ENCODE peak calls at places on chromosome 10, in eight cellular contexts. M is hepatocyte; G is CD4-positive, CD25-positive, alpha-beta regulatory T cell; J is OCI-LY7; X is neuronal stem cell; O is left lung; C is mesenchymal stem cell; F is PC-3. V is an unnamed sample.

GRCh38 chr10:107733731-107734130 is 569.2 kb upstream of the SORCS1 start:
- DNase-seq in G (no peak), J (no peak), O (no peak), X (no peak), C (no peak), M (no peak), F (no peak), V (no peak)

GRCh38 chr10:69344591-69345244 is 66.4 kb downstream of the HK1 start:
- DNase-seq in X (no peak), O (no peak), G (no peak), F (no peak), C (no peak), J (peak; percentile 73), M (no peak), V (peak; percentile 53)

GRCh38 chr10:53957401-53957800 is 843.6 kb downstream of the PCDH15 start:
- DNase-seq in F (no peak), G (no peak), C (peak; percentile 28), O (no peak), M (no peak), J (no peak), X (no peak), V (no peak)

GRCh38 chr10:84341538-84341856 is 13.1 kb downstream of the CCSER2 start:
- DNase-seq in M (no peak), X (no peak), C (no peak), O (no peak), G (no peak), F (no peak), J (no peak), V (no peak)

GRCh38 chr10:26172126-26172525 is 44.4 kb upstream of the GAD2 start:
- DNase-seq in C (no peak), O (no peak), M (no peak), X (no peak), G (no peak), J (no peak), F (no peak), V (no peak)

GRCh38 chr10:14658331-14659122 is 116.2 kb downstream of the FAM107B start:
- DNase-seq in J (peak; percentile 50), G (no peak), F (peak; percentile 84), M (no peak), X (no peak), O (no peak), C (peak; percentile 96), V (peak; percentile 47)

GRCh38 chr10:35375091-35375765 is 38.9 kb downstream of the CCNY start:
- DNase-seq in M (no peak), O (no peak), J (no peak), F (peak; percentile 38), X (no peak), G (no peak), C (no peak), V (no peak)

GRCh38 chr10:77192402-77192801 is 445.2 kb downstream of the KCNMA1 start:
- DNase-seq in O (no peak), F (peak; percentile 88), X (no peak), J (no peak), G (no peak), M (no peak), C (no peak), V (no peak)

GRCh38 chr10:96122824-96123223 is 7.3 kb upstream of the ZNF518A start:
- DNase-seq in C (no peak), G (no peak), X (no peak), F (no peak), O (no peak), J (no peak), M (no peak), V (no peak)

GRCh38 chr10:96910488-96911395 is 78.6 kb downstream of the LCOR start:
- DNase-seq in X (peak; percentile 26), M (peak; percentile 43), F (peak; percentile 63), C (peak; percentile 34), O (no peak), J (peak; percentile 62), G (no peak), V (peak; percentile 71)

GRCh38 chr10:125084191-125085186 is 75.9 kb downstream of the CTBP2 start:
- DNase-seq in C (peak; percentile 94), J (no peak), X (no peak), M (peak; percentile 64), O (no peak), G (no peak), F (peak; percentile 87), V (peak; percentile 97)
- H3K4me1 ChIP-seq in C (peaks cover 40% of the 10 kb centered on the region), J (no peaks in the 10 kb centered on the region), X (peaks cover 8% of the 10 kb centered on the region), M (peaks cover 11% of the 10 kb centered on the region), O (peaks cover 5% of the 10 kb centered on the region), G (no peaks in the 10 kb centered on the region), F (peaks cover 28% of the 10 kb centered on the region), V (peaks cover 29% of the 10 kb centered on the region)

GRCh38 chr10:88974446-88975376 is 15.9 kb upstream of the FAS start:
- DNase-seq in M (no peak), C (peak; percentile 57), F (peak; percentile 27), J (peak; percentile 41), G (no peak), X (no peak), O (no peak), V (no peak)

GRCh38 chr10:88978463-88978862 is 12.1 kb upstream of the FAS start:
- DNase-seq in O (no peak), J (no peak), X (no peak), F (no peak), M (no peak), C (no peak), G (no peak), V (no peak)

GRCh38 chr10:88975377-88975720 is 15.2 kb upstream of the FAS start:
- DNase-seq in J (no peak), X (no peak), O (no peak), F (peak; percentile 11), M (no peak), C (no peak), G (no peak), V (no peak)

GRCh38 chr10:88971668-88972067 is 18.9 kb upstream of the FAS start:
- DNase-seq in X (no peak), C (peak; percentile 29), F (no peak), J (no peak), M (no peak), G (no peak), O (no peak), V (no peak)

GRCh38 chr10:88974012-88974411 is 16.6 kb upstream of the FAS start:
- DNase-seq in C (no peak), J (no peak), M (no peak), G (no peak), O (no peak), X (no peak), F (no peak), V (no peak)
- H3K9me3 ChIP-seq in C (no peaks in the 10 kb centered on the region), J (no peaks in the 10 kb centered on the region), M (no peaks in the 10 kb centered on the region), G (no peaks in the 10 kb centered on the region), O (no peaks in the 10 kb centered on the region), X (no peaks in the 10 kb centered on the region), F (no peaks in the 10 kb centered on the region), V (no peaks in the 10 kb centered on the region)

DNA sequence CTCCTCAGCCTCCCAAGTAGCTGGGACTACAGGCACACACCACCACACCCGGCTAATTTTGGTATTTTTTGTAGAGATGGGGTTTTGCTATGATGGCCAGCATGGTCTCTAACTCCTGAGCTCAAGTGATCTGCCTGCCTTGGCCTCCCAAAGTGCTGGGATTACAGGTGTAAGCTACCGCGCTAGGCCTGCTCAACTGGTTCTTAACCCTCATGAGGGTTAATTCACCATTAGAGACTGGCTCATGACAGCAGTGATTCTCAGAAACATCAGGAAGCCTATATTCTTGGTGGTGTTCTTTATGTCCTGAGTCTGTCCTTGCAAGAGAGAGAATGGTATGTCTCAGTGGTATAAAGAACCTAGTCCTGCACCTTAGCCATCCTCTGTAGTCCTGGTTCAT is 10.4 kb upstream of the NT5C2 start:
- DNase-seq in M (no peak), G (no peak), F (no peak), X (no peak), J (no peak), O (no peak), C (no peak), V (no peak)
- H3K36me3 ChIP-seq in M (no peaks in the 10 kb centered on the region), G (no peaks in the 10 kb centered on the region), F (no peaks in the 10 kb centered on the region), X (no peaks in the 10 kb centered on the region), J (no peaks in the 10 kb centered on the region), O (no peaks in the 10 kb centered on the region), C (no peaks in the 10 kb centered on the region), V (no peaks in the 10 kb centered on the region)

GRCh38 chr10:60426425-60426824 is 36.8 kb upstream of the ANK3 start:
- DNase-seq in F (peak; percentile 98), J (no peak), O (no peak), C (peak; percentile 88), X (no peak), G (no peak), M (no peak), V (no peak)
- H3K4me1 ChIP-seq in F (peaks cover 92% of the 10 kb centered on the region), J (no peaks in the 10 kb centered on the region), O (peaks cover 8% of the 10 kb centered on the region), C (peaks cover 1% of the 10 kb centered on the region), X (no peaks in the 10 kb centered on the region), G (no peaks in the 10 kb centered on the region), M (no peaks in the 10 kb centered on the region), V (peaks cover 79% of the 10 kb centered on the region)

GRCh38 chr10:34252111-34252510 is 563.0 kb downstream of the PARD3 start:
- DNase-seq in C (no peak), J (no peak), G (no peak), F (peak; percentile 95), O (peak; percentile 43), M (peak; percentile 41), X (no peak), V (no peak)

GRCh38 chr10:34250722-34251121 is 564.4 kb downstream of the PARD3 start:
- DNase-seq in J (no peak), M (no peak), F (no peak), G (no peak), C (no peak), O (no peak), X (no peak), V (no peak)

GRCh38 chr10:34254596-34254995 is 560.5 kb downstream of the PARD3 start:
- DNase-seq in G (no peak), F (peak; percentile 100), X (no peak), O (no peak), M (peak; percentile 14), J (no peak), C (peak; percentile 29), V (no peak)

GRCh38 chr10:34249634-34250033 is 565.5 kb downstream of the PARD3 start:
- DNase-seq in O (no peak), M (no peak), C (no peak), F (peak; percentile 77), G (no peak), J (no peak), X (no peak), V (no peak)

GRCh38 chr10:34251177-34251576 is 563.9 kb downstream of the PARD3 start:
- DNase-seq in M (no peak), O (no peak), F (no peak), X (no peak), J (no peak), C (no peak), G (no peak), V (no peak)
- H3K9me3 ChIP-seq in M (no peaks in the 10 kb centered on the region), O (no peaks in the 10 kb centered on the region), F (no peaks in the 10 kb centered on the region), X (no peaks in the 10 kb centered on the region), J (no peaks in the 10 kb centered on the region), C (no peaks in the 10 kb centered on the region), G (no peaks in the 10 kb centered on the region), V (no peaks in the 10 kb centered on the region)

GRCh38 chr10:67933199-67933598 is 48.7 kb downstream of the SIRT1 start:
- DNase-seq in X (no peak), G (no peak), C (no peak), O (no peak), J (no peak), F (no peak), M (no peak), V (no peak)
- H3K36me3 ChIP-seq in X (peaks cover 2% of the 10 kb centered on the region), G (peaks cover 66% of the 10 kb centered on the region), C (peaks cover 95% of the 10 kb centered on the region), O (no peaks in the 10 kb centered on the region), J (peaks cover 52% of the 10 kb centered on the region), F (peaks cover 51% of the 10 kb centered on the region), M (no peaks in the 10 kb centered on the region), V (peaks cover 92% of the 10 kb centered on the region)

GRCh38 chr10:130719447-130719752 is 583.2 kb downstream of the GLRX3 start:
- DNase-seq in F (no peak), M (no peak), G (no peak), J (no peak), C (no peak), O (no peak), X (no peak), V (no peak)
- H3K4me1 ChIP-seq in F (no peaks in the 10 kb centered on the region), M (no peaks in the 10 kb centered on the region), G (no peaks in the 10 kb centered on the region), J (no peaks in the 10 kb centered on the region), C (no peaks in the 10 kb centered on the region), O (no peaks in the 10 kb centered on the region), X (peaks cover 14% of the 10 kb centered on the region), V (no peaks in the 10 kb centered on the region)